ENCODE peak calls at places on chromosomes 11 and 22, in eight cellular contexts. E is AG10803; K is activated naive CD8-positive, alpha-beta T cell treated with anti-CD3 and anti-CD28 coated beads for 36 hours; D is T-helper 2 cell treated with Interferon-gamma antibody and Interleukin-4, amounts not matched to agents 5 μg/mL and 100 μg/mL, for 36 hours; P is GM12878; X is NCI-H345; O is RWPE1; H is naive thymus-derived CD4-positive, alpha-beta T cell. L is an unnamed sample.

GRCh38 chr11:108137212-108137611 is 15.8 kb downstream of the ACAT1 start:
- DNase-seq in E (no peak), K (no peak), D (no peak), P (no peak), X (no peak), O (no peak), H (no peak), L (no peak)

GRCh38 chr22:39808087-39808486 is 85.5 kb downstream of the ENTHD1 start:
- DNase-seq in E (no peak), K (peak; percentile 25), D (no peak), P (no peak), X (no peak), O (no peak), H (no peak), L (no peak)

GRCh38 chr22:19518568-19519030 is 5.6 kb downstream of the CLDN5 start:
- DNase-seq in E (no peak), K (no peak), D (no peak), P (no peak), X (no peak), O (no peak), H (no peak), L (no peak)

GRCh38 chr11:84056696-84057095 is 770.5 kb upstream of the CCDC90B start:
- DNase-seq in E (no peak), K (no peak), D (no peak), P (no peak), X (no peak), O (no peak), H (no peak), L (no peak)

GRCh38 chr11:76661835-76662434 is 8.6 kb downstream of the LRRC32 start:
- DNase-seq in E (no peak), K (no peak), D (no peak), P (no peak), X (no peak), O (no peak), H (no peak), L (no peak)

GRCh38 chr11:33525789-33526188 is 174.8 kb downstream of the C11orf91 start:
- DNase-seq in E (no peak), K (no peak), D (no peak), P (no peak), X (no peak), O (no peak), H (no peak), L (no peak)

GRCh38 chr11:60914620-60915249 is 777 bp downstream of the TMEM109 start:
- DNase-seq in E (peak; percentile 11), K (peak; percentile 62), D (no peak), P (no peak), X (no peak), O (peak; percentile 46), H (no peak), L (no peak)

GRCh38 chr11:103829596-103829995 is 206.8 kb upstream of the DDI1 start:
- DNase-seq in E (no peak), K (no peak), D (no peak), P (no peak), X (no peak), O (no peak), H (no peak), L (no peak)

GRCh38 chr22:23784215-23784732 is 2.5 kb upstream of the SMARCB1 start:
- DNase-seq in E (peak; percentile 52), K (no peak), D (no peak), P (no peak), X (no peak), O (no peak), H (no peak), L (no peak)

GRCh38 chr11:15603208-15603607 is 488.5 kb downstream of the INSC start:
- DNase-seq in E (no peak), K (no peak), D (no peak), P (no peak), X (peak; percentile 13), O (no peak), H (no peak), L (no peak)

GRCh38 chr11:19441752-19442553 is 201.2 kb upstream of the E2F8 start:
- DNase-seq in E (peak; percentile 75), K (peak; percentile 72), D (peak; percentile 80), P (peak; percentile 95), X (no peak), O (peak; percentile 96), H (no peak), L (no peak)

GRCh38 chr11:19846654-19847330 is 134.2 kb downstream of the NAV2 start:
- DNase-seq in E (peak; percentile 64), K (no peak), D (no peak), P (no peak), X (no peak), O (no peak), H (no peak), L (peak; percentile 52)

GRCh38 chr11:64124147-64124546 is 41.8 kb downstream of the MACROD1 start:
- DNase-seq in E (no peak), K (no peak), D (no peak), P (no peak), X (no peak), O (peak; percentile 13), H (no peak), L (no peak)

GRCh38 chr11:27873664-27874063 is 173.4 kb upstream of the BDNF start:
- DNase-seq in E (no peak), K (no peak), D (no peak), P (no peak), X (no peak), O (no peak), H (no peak), L (no peak)

L was measured in midbrain.